ENCODE peak calls at places on chromosomes 11 and 22, in six cellular contexts. X is brain microvascular endothelial cell, Y is amniotic stem cell, J is bronchial epithelial cell, M is HCEC 1CT, K is foreskin fibroblast. P is an unnamed sample.

GRCh38 chr22:30908051-30908461 is 60.5 kb downstream of the MORC2 start:
- DNase-seq in X (no peak), Y (no peak), J (no peak), M (no peak), K (no peak), P (no peak)

GRCh38 chr11:20035701-20036601 is 124.3 kb downstream of the DBX1 start:
- DNase-seq in X (peak; percentile 98), Y (no peak), J (peak; percentile 94), M (peak; percentile 85), K (peak; percentile 91), P (no peak)

GRCh38 chr22:26303475-26303874 is 125.6 kb upstream of the ASPHD2 start:
- DNase-seq in X (no peak), Y (no peak), J (no peak), M (no peak), K (no peak), P (no peak)

GRCh38 chr22:26066534-26066933 is 102.7 kb upstream of the SEZ6L start:
- DNase-seq in X (no peak), Y (no peak), J (no peak), M (no peak), K (no peak), P (no peak)

GRCh38 chr11:67406969-67407699 is 3.3 kb downstream of the TBC1D10C start:
- DNase-seq in X (no peak), Y (no peak), J (no peak), M (no peak), K (no peak), P (no peak)

GRCh38 chr22:26428515-26429457 is at the start of gene ASPHD2:
- DNase-seq in X (peak; percentile 44), Y (peak; percentile 49), J (peak; percentile 39), M (peak; percentile 18), K (peak; percentile 46), P (peak; percentile 60)

GRCh38 chr11:122893131-122893530 is 10.6 kb downstream of the JHY start:
- DNase-seq in X (no peak), Y (no peak), J (peak; percentile 51), M (no peak), K (no peak), P (no peak)

GRCh38 chr22:37036655-37037377 is 14.7 kb upstream of the KCTD17 start:
- DNase-seq in X (no peak), Y (no peak), J (no peak), M (no peak), K (no peak), P (no peak)

GRCh38 chr22:38244106-38244505 is 28.7 kb downstream of the TMEM184B start:
- DNase-seq in X (no peak), Y (no peak), J (peak; percentile 66), M (peak; percentile 11), K (no peak), P (no peak)

P was measured in foreskin melanocyte.